ENCODE peak calls at places on chromosomes 2 and 18, in four cellular contexts. L, Q, F and K are unnamed samples.

GRCh38 chr2:205321240-205321639 is 361.1 kb upstream of the NRP2 start:
- DNase-seq in F (no peak), L (no peak), Q (no peak), K (no peak)

GRCh38 chr2:7567646-7568045 is 650.4 kb downstream of the RNF144A start:
- DNase-seq in Q (no peak), F (no peak), L (no peak), K (no peak)

GRCh38 chr2:170247882-170248393 is 70.0 kb downstream of the MYO3B start:
- DNase-seq in Q (no peak), L (no peak), F (no peak), K (no peak)

GRCh38 chr2:241015439-241015838 is 17.0 kb downstream of the SNED1 start:
- DNase-seq in F (no peak), Q (no peak), L (no peak), K (no peak)

GRCh38 chr2:51084750-51085149 is 52.8 kb upstream of the NRXN1 start:
- DNase-seq in L (peak; percentile 5), Q (no peak), F (no peak), K (no peak)

GRCh38 chr2:217016829-217017228 is 157.0 kb upstream of the TNP1 start:
- DNase-seq in Q (no peak), F (no peak), L (no peak), K (no peak)

GRCh38 chr18:25561923-25562322 is 210.0 kb upstream of the ZNF521 start:
- DNase-seq in L (no peak), F (no peak), Q (peak; percentile 12), K (peak; percentile 2)

GRCh38 chr2:47819834-47820233 is 36.9 kb downstream of the MSH6 start:
- DNase-seq in L (no peak), Q (no peak), F (no peak), K (no peak)

GRCh38 chr2:110149330-110150220 is 34.0 kb upstream of the MALL start:
- DNase-seq in F (no peak), Q (no peak), L (no peak), K (no peak)

GRCh38 chr18:70195852-70196434 is 9.5 kb downstream of the RTTN start:
- DNase-seq in Q (peak; percentile 35), L (no peak), F (peak; percentile 5), K (no peak)

GRCh38 chr18:43919565-43919964 is 642.3 kb upstream of the SYT4 start:
- DNase-seq in F (no peak), L (no peak), Q (no peak), K (no peak)

GRCh38 chr2:205343103-205343502 is 339.2 kb upstream of the NRP2 start:
- DNase-seq in L (no peak), F (no peak), Q (no peak), K (no peak)

GRCh38 chr2:102489646-102490045 is 16.6 kb downstream of the SLC9A4 start:
- DNase-seq in Q (no peak), L (no peak), F (no peak), K (no peak)

GRCh38 chr18:27057459-27058302 is 127.4 kb downstream of the CHST9 start:
- DNase-seq in L (no peak), Q (peak; percentile 65), F (no peak), K (no peak)

GRCh38 chr2:121298476-121298875 is 13.5 kb upstream of the TFCP2L1 start:
- DNase-seq in F (no peak), Q (no peak), L (no peak), K (no peak)

GRCh38 chr18:72768681-72769229 is 99.0 kb downstream of the NETO1 start:
- DNase-seq in Q (no peak), L (no peak), F (no peak), K (no peak)

GRCh38 chr18:69400976-69401474 is 337 bp downstream of the DOK6 start:
- DNase-seq in F (peak; percentile 9), L (no peak), Q (no peak), K (no peak)

GRCh38 chr2:18380316-18380715 is 180.1 kb downstream of the RDH14 start:
- DNase-seq in L (no peak), F (no peak), Q (no peak), K (no peak)

GRCh38 chr2:153519260-153519875 is 40.8 kb upstream of the RPRM start:
- DNase-seq in Q (peak; percentile 50), L (no peak), F (no peak), K (no peak)

GRCh38 chr2:3101704-3102055 is 275.9 kb downstream of the EIPR1 start:
- DNase-seq in Q (no peak), F (no peak), L (no peak), K (no peak)

GRCh38 chr2:238182362-238182761 is 21.1 kb downstream of the ILKAP start:
- DNase-seq in L (no peak), Q (no peak), F (no peak), K (no peak)
- TF ChIP-seq POLR2A in L (no peak), Q (no peak), F (no peak), K (no peak)

DNA sequence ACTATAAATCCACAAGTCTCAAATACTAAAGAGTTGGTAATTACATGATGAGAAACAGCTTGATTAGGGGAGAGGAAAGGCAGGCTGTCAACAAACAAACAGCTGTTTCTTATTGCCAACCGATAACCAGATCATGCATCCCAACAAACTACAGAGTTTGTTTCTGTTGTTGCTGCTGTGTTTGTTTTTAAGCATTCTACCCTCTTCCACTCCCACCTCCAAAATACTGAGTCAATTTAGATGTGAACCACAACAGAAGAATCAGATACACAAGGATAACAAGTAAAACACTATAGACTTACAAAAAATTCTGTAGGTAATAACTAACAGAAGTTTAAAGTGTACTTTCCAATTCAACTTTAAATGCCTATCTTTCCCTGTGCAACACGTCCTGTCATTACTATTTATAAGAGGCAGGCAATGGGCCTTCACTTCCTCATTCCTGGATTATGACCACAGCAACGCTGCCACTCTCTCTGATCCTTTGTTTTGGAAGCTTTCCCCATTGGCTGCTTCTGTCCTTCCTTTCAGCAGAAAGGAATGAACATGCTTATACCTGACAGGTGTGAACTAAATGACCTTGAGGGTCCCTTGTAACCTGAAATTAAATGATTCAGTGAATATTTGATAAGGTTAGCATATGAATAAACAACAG is 152.0 kb downstream of the SRBD1 start:
- DNase-seq in L (no peak), F (no peak), Q (peak; percentile 19), K (no peak)
- TF ChIP-seq TAF1 in L (no peak), F (no peak), Q (no peak), K (no peak)

GRCh38 chr18:48952287-48953095 is 1.7 kb upstream of the SMAD7 start:
- DNase-seq in Q (no peak), F (no peak), L (no peak), K (no peak)
- TF ChIP-seq POLR2A in Q (no peak), F (no peak), L (no peak), K (no peak)

GRCh38 chr2:140585016-140585415 is 1545.8 kb downstream of the LRP1B start:
- DNase-seq in F (no peak), Q (no peak), L (no peak), K (no peak)

GRCh38 chr2:140586379-140586778 is 1544.4 kb downstream of the LRP1B start:
- DNase-seq in L (no peak), Q (peak; percentile 54), F (no peak), K (no peak)

GRCh38 chr2:140577453-140577852 is 1553.4 kb downstream of the LRP1B start:
- DNase-seq in L (no peak), F (no peak), Q (no peak), K (no peak)

DNA sequence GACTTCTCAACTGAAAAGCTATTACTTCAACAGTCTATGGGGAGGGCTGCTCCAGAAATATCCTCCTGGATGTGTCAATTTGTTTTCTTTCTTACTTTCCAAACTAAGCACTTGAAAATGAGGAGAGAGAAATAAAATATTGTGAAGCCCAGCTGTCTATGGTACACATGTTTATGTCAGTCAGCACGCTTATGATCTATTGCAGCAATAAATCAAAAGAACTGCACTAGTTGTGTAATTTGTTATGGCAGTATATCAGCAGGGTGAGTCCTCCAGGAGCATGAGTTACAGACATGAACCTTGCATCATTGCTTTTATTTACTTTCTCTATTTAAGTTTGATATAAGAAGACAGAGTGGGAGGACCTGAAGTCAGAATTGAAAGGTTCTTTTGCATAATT is 1550.0 kb downstream of the LRP1B start:
- DNase-seq in Q (no peak), L (no peak), F (no peak), K (no peak)
- TF ChIP-seq TAF1 in Q (no peak), L (no peak), F (no peak), K (no peak)

GRCh38 chr2:186540971-186541370 is 48.9 kb upstream of the ITGAV start:
- DNase-seq in Q (no peak), F (no peak), L (no peak), K (no peak)

GRCh38 chr2:186542002-186542401 is 47.9 kb upstream of the ITGAV start:
- DNase-seq in F (no peak), Q (no peak), L (no peak), K (no peak)

GRCh38 chr2:186546842-186547241 is 43.0 kb upstream of the ITGAV start:
- DNase-seq in L (no peak), Q (no peak), F (no peak), K (no peak)

GRCh38 chr2:186543561-186544131 is 46.2 kb upstream of the ITGAV start:
- DNase-seq in L (no peak), F (no peak), Q (no peak), K (no peak)

DNA sequence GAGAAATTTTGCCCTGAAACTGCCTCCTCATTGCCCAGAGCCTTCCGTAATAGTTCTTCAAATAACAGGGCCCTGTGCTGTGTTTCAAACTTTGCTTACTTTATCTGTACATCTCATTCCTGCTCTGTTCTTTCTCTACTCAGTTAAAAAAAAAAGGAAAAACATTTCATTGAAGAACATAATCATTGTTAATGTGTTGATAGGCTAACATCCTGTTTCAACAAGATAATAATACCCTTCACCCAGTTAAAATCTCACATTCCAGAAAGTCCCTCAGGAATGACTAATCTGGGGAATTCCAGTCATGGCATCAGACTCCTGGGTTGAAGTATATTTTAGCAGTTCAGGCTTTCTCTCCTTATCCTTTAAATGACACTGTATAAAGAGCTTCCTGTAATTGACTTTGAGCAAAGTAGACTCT is 45.6 kb upstream of the ITGAV start:
- DNase-seq in Q (peak; percentile 93), F (no peak), L (no peak), K (no peak)
- TF ChIP-seq POLR2A in Q (no peak), F (no peak), L (no peak), K (no peak)

GRCh38 chr2:232242316-232242715 is 136.2 kb upstream of the ALPP start:
- DNase-seq in Q (no peak), F (no peak), L (no peak), K (no peak)

GRCh38 chr2:232237460-232237859 is 141.1 kb upstream of the ALPP start:
- DNase-seq in Q (no peak), L (no peak), F (no peak), K (no peak)

GRCh38 chr2:232238108-232238507 is 140.4 kb upstream of the ALPP start:
- DNase-seq in Q (no peak), L (no peak), F (no peak), K (no peak)

GRCh38 chr2:232240896-232241295 is 137.7 kb upstream of the ALPP start:
- DNase-seq in L (no peak), F (no peak), Q (no peak), K (no peak)

GRCh38 chr2:232239956-232240681 is 138.4 kb upstream of the ALPP start:
- DNase-seq in L (no peak), Q (no peak), F (no peak), K (no peak)
- TF ChIP-seq TAF1 in L (no peak), Q (no peak), F (no peak), K (no peak)